ENCODE peak calls at places on chromosomes 1 and 21, in four cellular contexts. One of them, this sample, is unnamed.
A peak's percentile ranks its signal among the peaks of the same experiment; 100 is the strongest.

GRCh38 chr21:39182484-39183271 is 573 bp downstream of the PSMG1 start:
- DNase-seq in HepG2: no peak
- DNase-seq in tibial artery: peak; percentile 71
- DNase-seq in fibroblast of lung: no peak
- DNase-seq in this sample: no peak

GRCh38 chr1:21334214-21335087 is 44.2 kb upstream of the ECE1 start:
- DNase-seq in HepG2: no peak
- DNase-seq in tibial artery: peak; percentile 86
- DNase-seq in fibroblast of lung: peak; percentile 94
- DNase-seq in this sample: no peak

GRCh38 chr1:241934843-241935242 is 22.7 kb upstream of the BECN2 start:
- DNase-seq in HepG2: no peak
- DNase-seq in tibial artery: no peak
- DNase-seq in fibroblast of lung: no peak
- DNase-seq in this sample: no peak

GRCh38 chr1:238226805-238227204 is 336.1 kb upstream of the ZP4 start:
- DNase-seq in HepG2: no peak
- DNase-seq in tibial artery: no peak
- DNase-seq in fibroblast of lung: no peak
- DNase-seq in this sample: no peak

GRCh38 chr1:89563957-89564604 is 39.5 kb downstream of the LRRC8B start:
- DNase-seq in HepG2: no peak
- DNase-seq in tibial artery: no peak
- DNase-seq in fibroblast of lung: no peak
- DNase-seq in this sample: no peak

GRCh38 chr1:230029244-230029643 is 37.8 kb upstream of the GALNT2 start:
- DNase-seq in HepG2: no peak
- DNase-seq in tibial artery: no peak
- DNase-seq in fibroblast of lung: no peak
- DNase-seq in this sample: no peak

GRCh38 chr1:103353391-103353790 is 172.1 kb upstream of the RNPC3 start:
- DNase-seq in HepG2: no peak
- DNase-seq in tibial artery: no peak
- DNase-seq in fibroblast of lung: no peak
- DNase-seq in this sample: no peak

GRCh38 chr1:30597711-30598110 is 125.7 kb downstream of the MATN1 start:
- DNase-seq in HepG2: no peak
- DNase-seq in tibial artery: peak; percentile 20
- DNase-seq in fibroblast of lung: no peak
- DNase-seq in this sample: no peak

GRCh38 chr1:58717979-58718378 is 18.1 kb upstream of the MYSM1 start:
- DNase-seq in HepG2: no peak
- DNase-seq in tibial artery: no peak
- DNase-seq in fibroblast of lung: no peak
- DNase-seq in this sample: no peak

GRCh38 chr1:165129568-165130164 is 226.8 kb downstream of the LMX1A start:
- DNase-seq in HepG2: peak; percentile 83
- DNase-seq in tibial artery: no peak
- DNase-seq in fibroblast of lung: peak; percentile 25
- DNase-seq in this sample: no peak

GRCh38 chr1:185063719-185064118 is 18.4 kb downstream of the RNF2 start:
- DNase-seq in HepG2: no peak
- DNase-seq in tibial artery: no peak
- DNase-seq in fibroblast of lung: no peak
- DNase-seq in this sample: no peak

GRCh38 chr1:36855699-36856098 is 178.6 kb downstream of the GRIK3 start:
- DNase-seq in HepG2: no peak
- DNase-seq in tibial artery: no peak
- DNase-seq in fibroblast of lung: no peak
- DNase-seq in this sample: no peak

GRCh38 chr1:177937931-177938330 is 31.9 kb downstream of the SEC16B start:
- DNase-seq in HepG2: no peak
- DNase-seq in tibial artery: no peak
- DNase-seq in fibroblast of lung: peak; percentile 93
- DNase-seq in this sample: no peak

GRCh38 chr21:38486705-38487104 is 11.6 kb downstream of the ERG start:
- DNase-seq in HepG2: no peak
- DNase-seq in tibial artery: no peak
- DNase-seq in fibroblast of lung: no peak
- DNase-seq in this sample: no peak

GRCh38 chr1:88685239-88685604 is 1.1 kb downstream of the PKN2 start:
- DNase-seq in HepG2: no peak
- DNase-seq in tibial artery: no peak
- DNase-seq in fibroblast of lung: peak; percentile 9
- DNase-seq in this sample: no peak

GRCh38 chr21:25107708-25108107 is 499.6 kb downstream of the MRPL39 start:
- DNase-seq in HepG2: no peak
- DNase-seq in tibial artery: no peak
- DNase-seq in fibroblast of lung: peak; percentile 98
- DNase-seq in this sample: no peak

GRCh38 chr1:87024936-87025537 is 110.6 kb downstream of the HS2ST1 start:
- DNase-seq in HepG2: peak; percentile 58
- DNase-seq in tibial artery: no peak
- DNase-seq in fibroblast of lung: peak; percentile 21
- DNase-seq in this sample: no peak

GRCh38 chr1:164794310-164794709 is 235.3 kb downstream of the PBX1 start:
- DNase-seq in HepG2: no peak
- DNase-seq in tibial artery: no peak
- DNase-seq in fibroblast of lung: peak; percentile 96
- DNase-seq in this sample: no peak

GRCh38 chr1:179921472-179921871 is 33.1 kb upstream of the CEP350 start:
- DNase-seq in HepG2: no peak
- DNase-seq in tibial artery: no peak
- DNase-seq in fibroblast of lung: peak; percentile 26
- DNase-seq in this sample: no peak

GRCh38 chr1:79312438-79312837 is 305.9 kb upstream of the ADGRL4 start:
- DNase-seq in HepG2: no peak
- DNase-seq in tibial artery: no peak
- DNase-seq in fibroblast of lung: no peak
- DNase-seq in this sample: no peak

GRCh38 chr1:42392923-42393848 is 12.6 kb downstream of the RIMKLA start:
- DNase-seq in HepG2: no peak
- DNase-seq in tibial artery: no peak
- DNase-seq in fibroblast of lung: no peak
- DNase-seq in this sample: no peak

GRCh38 chr1:86854352-86854751 is 59.6 kb downstream of the SELENOF start:
- DNase-seq in HepG2: no peak
- DNase-seq in tibial artery: no peak
- DNase-seq in fibroblast of lung: no peak
- DNase-seq in this sample: no peak

GRCh38 chr21:36068748-36069398 is 951 bp upstream of the CBR1 start:
- DNase-seq in HepG2: no peak
- DNase-seq in tibial artery: no peak
- DNase-seq in fibroblast of lung: no peak
- DNase-seq in this sample: no peak

GRCh38 chr21:45538381-45539045 is 3.7 kb downstream of the SLC19A1 start:
- DNase-seq in HepG2: no peak
- DNase-seq in tibial artery: peak; percentile 61
- DNase-seq in fibroblast of lung: no peak
- DNase-seq in this sample: peak; percentile 62

GRCh38 chr1:235366286-235366685 is 941 bp upstream of the TBCE start:
- DNase-seq in HepG2: no peak
- DNase-seq in tibial artery: no peak
- DNase-seq in fibroblast of lung: no peak
- DNase-seq in this sample: no peak

GRCh38 chr1:118117521-118117920 is 67.5 kb downstream of the SPAG17 start:
- DNase-seq in HepG2: no peak
- DNase-seq in tibial artery: no peak
- DNase-seq in fibroblast of lung: no peak
- DNase-seq in this sample: no peak

GRCh38 chr1:226360106-226360746 is 47.7 kb downstream of the PARP1 start:
- DNase-seq in HepG2: no peak
- DNase-seq in tibial artery: no peak
- DNase-seq in fibroblast of lung: no peak
- DNase-seq in this sample: no peak
- H3K36me3 ChIP-seq in HepG2: peaks cover 51% of the 10 kb centered on the region
- H3K36me3 ChIP-seq in tibial artery: peaks cover 91% of the 10 kb centered on the region
- H3K36me3 ChIP-seq in fibroblast of lung: peaks cover 19% of the 10 kb centered on the region
- H3K36me3 ChIP-seq in this sample: no peaks in the 10 kb centered on the region

GRCh38 chr1:77680173-77680572 is 2.3 kb downstream of the ZZZ3 start:
- DNase-seq in HepG2: no peak
- DNase-seq in tibial artery: no peak
- DNase-seq in fibroblast of lung: no peak
- DNase-seq in this sample: no peak
- H3K27ac ChIP-seq in HepG2: peak overlapping the region; percentile 67
- H3K27ac ChIP-seq in tibial artery: no peak overlapping the region
- H3K27ac ChIP-seq in fibroblast of lung: no peak overlapping the region
- H3K27ac ChIP-seq in this sample: no peak overlapping the region

GRCh38 chr1:245116131-245116530 is 38.7 kb upstream of the KIF26B start:
- DNase-seq in HepG2: no peak
- DNase-seq in tibial artery: no peak
- DNase-seq in fibroblast of lung: no peak
- DNase-seq in this sample: no peak
- TF ChIP-seq CTCF in HepG2: no peak
- TF ChIP-seq CTCF in tibial artery: no peak
- TF ChIP-seq CTCF in fibroblast of lung: no peak
- TF ChIP-seq CTCF in this sample: no peak

DNA sequence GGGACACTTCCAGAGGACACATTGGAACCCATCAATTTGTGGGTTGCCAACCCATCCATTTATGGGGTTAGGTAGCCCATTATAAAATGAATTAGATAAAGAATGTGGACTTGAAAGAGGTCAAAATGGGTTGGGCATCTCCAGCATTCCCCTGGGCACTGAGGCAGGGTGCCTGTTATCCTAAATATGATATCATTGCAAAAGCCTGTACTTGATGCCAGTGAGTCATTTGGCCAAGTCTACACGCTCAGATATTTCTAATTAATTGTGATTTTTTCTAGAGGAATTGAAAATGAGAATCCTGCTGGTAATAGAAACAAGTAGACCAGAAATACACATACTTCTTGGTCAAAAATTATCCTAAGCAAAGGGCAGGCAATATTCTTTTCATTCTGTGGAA is 21.9 kb upstream of the NBL1 start:
- DNase-seq in HepG2: no peak
- DNase-seq in tibial artery: no peak
- DNase-seq in fibroblast of lung: peak; percentile 72
- DNase-seq in this sample: no peak
- H3K36me3 ChIP-seq in HepG2: peaks cover 22% of the 10 kb centered on the region
- H3K36me3 ChIP-seq in tibial artery: peaks cover 45% of the 10 kb centered on the region
- H3K36me3 ChIP-seq in fibroblast of lung: peaks cover 10% of the 10 kb centered on the region
- H3K36me3 ChIP-seq in this sample: peaks cover 73% of the 10 kb centered on the region

GRCh38 chr1:233933339-233933738 is 28.9 kb downstream of the SLC35F3 start:
- DNase-seq in HepG2: peak; percentile 47
- DNase-seq in tibial artery: no peak
- DNase-seq in fibroblast of lung: no peak
- DNase-seq in this sample: no peak
- H3K27ac ChIP-seq in HepG2: no peak overlapping the region
- H3K27ac ChIP-seq in tibial artery: no peak overlapping the region
- H3K27ac ChIP-seq in fibroblast of lung: no peak overlapping the region
- H3K27ac ChIP-seq in this sample: no peak overlapping the region

DNA sequence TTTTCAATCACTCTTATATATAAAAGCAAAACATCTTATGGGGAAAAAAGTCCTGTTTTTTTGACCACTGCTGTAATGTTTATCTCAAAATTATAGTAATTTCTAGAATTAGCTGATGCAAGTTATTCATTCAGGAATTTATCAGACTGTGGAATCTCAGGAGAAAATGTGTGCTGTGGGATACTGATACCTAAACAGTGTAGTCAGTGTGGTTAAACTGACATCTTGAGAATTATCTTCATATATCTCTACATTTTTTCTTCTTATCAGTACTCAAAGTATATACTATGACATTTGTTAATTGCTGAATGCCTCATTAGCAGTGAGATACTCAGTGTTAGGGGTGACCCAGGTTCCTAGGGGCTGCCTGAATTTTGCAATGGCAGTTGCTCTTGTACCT is 839.3 kb downstream of the KCNT2 start:
- DNase-seq in HepG2: no peak
- DNase-seq in tibial artery: no peak
- DNase-seq in fibroblast of lung: peak; percentile 22
- DNase-seq in this sample: no peak
- TF ChIP-seq CTCF in HepG2: no peak
- TF ChIP-seq CTCF in tibial artery: no peak
- TF ChIP-seq CTCF in fibroblast of lung: no peak
- TF ChIP-seq CTCF in this sample: no peak

GRCh38 chr1:151985270-151985669 is 8.4 kb downstream of the S100A10 start:
- DNase-seq in HepG2: no peak
- DNase-seq in tibial artery: no peak
- DNase-seq in fibroblast of lung: no peak
- DNase-seq in this sample: no peak

GRCh38 chr1:151981178-151981525 is 12.5 kb downstream of the S100A10 start:
- DNase-seq in HepG2: no peak
- DNase-seq in tibial artery: no peak
- DNase-seq in fibroblast of lung: peak; percentile 65
- DNase-seq in this sample: no peak

GRCh38 chr1:151980287-151981177 is 13.1 kb downstream of the S100A10 start:
- DNase-seq in HepG2: no peak
- DNase-seq in tibial artery: peak; percentile 81
- DNase-seq in fibroblast of lung: peak; percentile 84
- DNase-seq in this sample: no peak

GRCh38 chr1:151984313-151984956 is 9.2 kb downstream of the S100A10 start:
- DNase-seq in HepG2: no peak
- DNase-seq in tibial artery: no peak
- DNase-seq in fibroblast of lung: peak; percentile 58
- DNase-seq in this sample: no peak

GRCh38 chr1:151982300-151983005 is 11.2 kb downstream of the S100A10 start:
- DNase-seq in HepG2: no peak
- DNase-seq in tibial artery: no peak
- DNase-seq in fibroblast of lung: no peak
- DNase-seq in this sample: no peak
- H3K36me3 ChIP-seq in HepG2: peaks cover 50% of the 10 kb centered on the region
- H3K36me3 ChIP-seq in tibial artery: peaks cover 43% of the 10 kb centered on the region
- H3K36me3 ChIP-seq in fibroblast of lung: peaks cover 16% of the 10 kb centered on the region
- H3K36me3 ChIP-seq in this sample: peaks cover 69% of the 10 kb centered on the region

This sample was measured in RWPE2.